ENCODE peak calls at places on chromosome 4, in six cellular contexts. J, T, G, B, S and N are unnamed samples.
A peak's percentile ranks its signal among the peaks of the same experiment; 100 is the strongest.

GRCh38 chr4:159137176-159137575 is 34.3 kb downstream of the RAPGEF2 start:
- DNase-seq in J (no peak), T (no peak), B (peak; percentile 6), S (no peak), G (no peak), N (no peak)

GRCh38 chr4:6561706-6562371 is 13.2 kb upstream of the MAN2B2 start:
- DNase-seq in B (no peak), S (peak; percentile 57), J (no peak), G (no peak), T (no peak), N (no peak)

GRCh38 chr4:118745357-118745756 is 60.2 kb downstream of the METTL14 start:
- DNase-seq in B (no peak), G (no peak), S (no peak), J (no peak), T (no peak), N (no peak)

GRCh38 chr4:77695769-77696168 is 90.1 kb downstream of the CXCL13 start:
- DNase-seq in J (peak; percentile 97), G (no peak), T (no peak), S (no peak), B (no peak), N (no peak)

GRCh38 chr4:77007358-77008230 is 58.0 kb downstream of the SEPTIN11 start:
- DNase-seq in B (no peak), T (no peak), J (peak; percentile 83), G (no peak), S (no peak), N (no peak)

GRCh38 chr4:36385951-36386561 is 104.6 kb downstream of the DTHD1 start:
- DNase-seq in T (no peak), S (no peak), B (no peak), G (no peak), J (no peak), N (no peak)

GRCh38 chr4:77065382-77065781 is 10.4 kb downstream of the CCNI start:
- DNase-seq in B (no peak), G (no peak), J (peak; percentile 80), S (no peak), T (no peak), N (no peak)

GRCh38 chr4:76545161-76545884 is 110.3 kb downstream of the SHROOM3 start:
- DNase-seq in T (no peak), B (no peak), G (no peak), J (peak; percentile 45), S (no peak), N (no peak)

GRCh38 chr4:7356667-7357295 is 77.9 kb downstream of the PSAPL1 start:
- DNase-seq in J (no peak), T (no peak), S (no peak), B (no peak), G (no peak), N (no peak)

GRCh38 chr4:76589872-76590846 is 155.1 kb downstream of the SHROOM3 start:
- DNase-seq in T (peak; percentile 34), B (peak; percentile 37), S (peak; percentile 94), G (no peak), J (peak; percentile 92), N (no peak)

GRCh38 chr4:5365071-5366008 is 314.1 kb downstream of the STK32B start:
- DNase-seq in G (no peak), T (no peak), B (peak; percentile 27), J (peak; percentile 97), S (peak; percentile 69), N (no peak)

GRCh38 chr4:118338981-118339765 is 13.6 kb downstream of the PRSS12 start:
- DNase-seq in B (no peak), S (no peak), T (no peak), J (peak; percentile 91), G (no peak), N (no peak)

GRCh38 chr4:177119021-177119461 is 190.6 kb upstream of the NEIL3 start:
- DNase-seq in T (no peak), J (peak; percentile 54), S (no peak), G (no peak), B (no peak), N (no peak)

GRCh38 chr4:26412381-26413372 is 77.6 kb downstream of the CCKAR start:
- DNase-seq in J (no peak), B (peak; percentile 70), T (no peak), S (no peak), G (no peak), N (no peak)

GRCh38 chr4:8200302-8200975 is 1.3 kb downstream of the SH3TC1 start:
- DNase-seq in G (no peak), T (no peak), B (peak; percentile 34), S (no peak), J (peak; percentile 31), N (peak; percentile 65)

GRCh38 chr4:154491341-154491679 is 289 bp downstream of the DCHS2 start:
- DNase-seq in T (peak; percentile 35), S (peak; percentile 80), J (peak; percentile 5), B (no peak), G (no peak), N (no peak)

GRCh38 chr4:140851032-140851636 is 94.9 kb upstream of the TBC1D9 start:
- DNase-seq in J (peak; percentile 65), T (peak; percentile 54), B (peak; percentile 14), G (no peak), S (peak; percentile 78), N (no peak)

GRCh38 chr4:41006141-41006540 is 208.2 kb downstream of the APBB2 start:
- DNase-seq in J (peak; percentile 55), B (no peak), G (no peak), T (no peak), S (no peak), N (no peak)

GRCh38 chr4:15961778-15962510 is 1.0 kb downstream of the FGFBP2 start:
- DNase-seq in S (no peak), G (no peak), B (no peak), J (no peak), T (no peak), N (no peak)

GRCh38 chr4:34766935-34767859 is 1477.1 kb downstream of the ARAP2 start:
- DNase-seq in J (no peak), S (no peak), G (no peak), T (no peak), B (no peak), N (no peak)

GRCh38 chr4:173539986-173540385 is 10.0 kb upstream of the HAND2 start:
- DNase-seq in T (no peak), S (no peak), J (no peak), G (no peak), B (no peak), N (no peak)

GRCh38 chr4:139958738-139959096 is 195.3 kb downstream of the MAML3 start:
- DNase-seq in G (no peak), S (no peak), T (no peak), B (no peak), J (no peak), N (no peak)

GRCh38 chr4:170089274-170089742 is 448 bp downstream of the AADAT start:
- DNase-seq in J (peak; percentile 39), T (peak; percentile 64), B (no peak), S (peak; percentile 79), G (no peak), N (no peak)

GRCh38 chr4:88604978-88605678 is 12.8 kb downstream of the HERC3 start:
- DNase-seq in T (no peak), B (no peak), S (no peak), G (no peak), J (no peak), N (no peak)

GRCh38 chr4:151266542-151266941 is 10.4 kb upstream of the PRSS48 start:
- DNase-seq in T (no peak), B (no peak), G (no peak), S (no peak), J (peak; percentile 50), N (no peak)

GRCh38 chr4:99457270-99457669 is 22.1 kb upstream of the ADH7 start:
- DNase-seq in G (no peak), J (no peak), B (no peak), T (no peak), S (no peak), N (peak; percentile 45)
- TF ChIP-seq CTCF in G (peak; percentile 3), J (peak; percentile 34), B (no peak), T (peak; percentile 18), S (no peak), N (no peak)

GRCh38 chr4:188781655-188782054 is 642.4 kb downstream of the TRIML1 start:
- DNase-seq in G (no peak), S (peak; percentile 73), J (peak; percentile 16), B (no peak), T (peak; percentile 16), N (no peak)

GRCh38 chr4:188779586-188779985 is 640.3 kb downstream of the TRIML1 start:
- DNase-seq in G (no peak), J (peak; percentile 71), B (no peak), T (no peak), S (no peak), N (no peak)

GRCh38 chr4:188780686-188781085 is 641.4 kb downstream of the TRIML1 start:
- DNase-seq in T (no peak), G (no peak), B (no peak), J (no peak), S (no peak), N (no peak)

GRCh38 chr4:188778880-188779279 is 639.6 kb downstream of the TRIML1 start:
- DNase-seq in G (no peak), S (no peak), J (peak; percentile 69), T (no peak), B (no peak), N (no peak)

DNA sequence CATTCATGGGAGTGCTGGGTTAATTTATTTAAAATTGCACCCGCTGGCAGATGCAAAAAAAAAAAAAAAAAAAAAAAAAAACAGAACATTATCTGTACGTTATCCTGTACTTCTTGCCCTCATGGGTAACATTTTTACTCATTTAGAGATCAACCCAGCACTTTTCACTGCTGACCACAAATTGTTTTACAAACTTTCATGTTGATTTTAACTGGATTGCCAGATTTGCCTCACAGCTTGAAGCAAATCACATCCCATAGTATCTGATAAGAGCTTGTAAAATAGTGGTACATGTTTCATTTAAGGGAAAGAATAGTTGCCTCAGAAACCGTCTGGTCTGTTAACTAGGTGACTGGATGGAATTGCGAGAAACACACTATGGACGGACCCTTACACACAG is 640.8 kb downstream of the TRIML1 start:
- DNase-seq in T (no peak), G (no peak), B (no peak), J (no peak), S (no peak), N (no peak)
- H3K4me1 ChIP-seq in T (no peaks in the 10 kb centered on the region), G (no peaks in the 10 kb centered on the region), B (no peaks in the 10 kb centered on the region), J (peaks cover 5% of the 10 kb centered on the region), S (no peaks in the 10 kb centered on the region), N (no peaks in the 10 kb centered on the region)

GRCh38 chr4:94757192-94758140 is at the start of gene BMPR1B:
- DNase-seq in G (no peak), S (peak; percentile 67), T (peak; percentile 82), J (peak; percentile 67), B (peak; percentile 11), N (peak; percentile 65)
- TF ChIP-seq CTCF in G (no peak), S (no peak), T (peak; percentile 10), J (peak; percentile 21), B (no peak), N (no peak)

DNA sequence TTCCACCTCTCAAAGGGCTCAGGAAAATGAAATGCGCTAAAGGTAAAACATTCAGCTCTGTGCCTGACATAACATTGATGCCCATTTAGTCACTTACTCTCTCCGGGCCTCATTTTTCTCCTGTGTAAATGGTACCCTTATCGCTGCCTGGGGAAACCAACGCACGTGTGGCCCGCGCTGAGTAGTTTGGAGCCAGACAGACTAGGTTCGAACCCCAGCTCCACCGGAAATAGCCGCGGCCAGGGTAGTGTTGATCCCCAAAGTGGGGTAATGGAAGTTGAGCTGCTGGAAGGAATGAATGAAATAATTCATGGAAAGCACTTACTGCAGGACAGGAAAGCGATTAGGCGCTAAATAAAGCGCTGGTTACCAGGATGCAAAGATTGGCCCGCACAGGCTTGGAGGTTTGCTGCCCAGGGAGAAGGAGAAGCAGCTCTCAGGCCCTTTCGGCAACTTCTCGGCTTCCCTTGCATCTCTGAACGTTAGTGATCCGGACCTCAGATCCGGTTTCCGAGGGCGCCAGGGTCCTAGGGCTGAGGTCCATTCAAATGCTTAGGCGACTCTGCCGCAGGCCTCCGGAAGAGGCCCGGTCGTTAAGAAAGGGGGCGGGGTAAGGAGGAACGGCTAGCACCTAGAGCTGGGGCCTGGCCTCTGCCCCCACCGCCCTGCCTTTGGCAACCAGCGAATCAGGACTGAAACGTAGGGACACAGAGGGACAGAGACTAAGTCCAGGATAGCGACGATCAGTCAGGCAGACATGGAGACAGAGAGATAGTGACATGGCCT is 13.3 kb downstream of the NKX3-2 start:
- DNase-seq in T (peak; percentile 22), S (peak; percentile 90), J (no peak), B (no peak), G (no peak), N (no peak)
- H3K4me1 ChIP-seq in T (no peaks in the 10 kb centered on the region), S (no peaks in the 10 kb centered on the region), J (no peaks in the 10 kb centered on the region), B (no peaks in the 10 kb centered on the region), G (no peaks in the 10 kb centered on the region), N (peaks cover 12% of the 10 kb centered on the region)